ENCODE peak calls at places on chromosomes 11 and 22, in five cellular contexts. One of them, this sample, is unnamed.

GRCh38 chr11:32555091-32555490 is 28.5 kb upstream of the EIF3M start:
- DNase-seq in mesenchymal stem cell: no peak
- DNase-seq in IMR-90: no peak
- DNase-seq in H1: no peak
- DNase-seq in trophoblast cell: no peak
- DNase-seq in this sample: no peak

GRCh38 chr11:125348704-125349635 is 147.1 kb downstream of the FEZ1 start:
- DNase-seq in H1: peak
- DNase-seq in trophoblast cell: peak
- DNase-seq in IMR-90: peak
- DNase-seq in mesenchymal stem cell: peak
- DNase-seq in this sample: peak

GRCh38 chr11:66844496-66845142 is 1.4 kb downstream of the RCE1 start:
- DNase-seq in trophoblast cell: no peak
- DNase-seq in H1: no peak
- DNase-seq in IMR-90: no peak
- DNase-seq in mesenchymal stem cell: no peak
- DNase-seq in this sample: no peak

GRCh38 chr11:77411238-77411637 is 62.7 kb downstream of the PAK1 start:
- DNase-seq in H1: no peak
- DNase-seq in IMR-90: peak
- DNase-seq in mesenchymal stem cell: peak
- DNase-seq in trophoblast cell: no peak
- DNase-seq in this sample: peak

GRCh38 chr22:29528144-29528543 is 25.4 kb downstream of the THOC5 start:
- DNase-seq in IMR-90: no peak
- DNase-seq in H1: no peak
- DNase-seq in trophoblast cell: no peak
- DNase-seq in mesenchymal stem cell: no peak
- DNase-seq in this sample: no peak

GRCh38 chr11:130634981-130635473 is 186.6 kb downstream of the ADAMTS15 start:
- DNase-seq in trophoblast cell: no peak
- DNase-seq in mesenchymal stem cell: peak
- DNase-seq in H1: no peak
- DNase-seq in IMR-90: peak
- DNase-seq in this sample: peak

GRCh38 chr11:75689861-75690641 is 21.2 kb upstream of the MAP6 start:
- DNase-seq in trophoblast cell: no peak
- DNase-seq in mesenchymal stem cell: no peak
- DNase-seq in H1: no peak
- DNase-seq in IMR-90: no peak
- DNase-seq in this sample: no peak

GRCh38 chr22:24926849-24927579 is 19.5 kb downstream of the LHFPL7 start:
- DNase-seq in trophoblast cell: no peak
- DNase-seq in H1: no peak
- DNase-seq in IMR-90: no peak
- DNase-seq in mesenchymal stem cell: peak
- DNase-seq in this sample: no peak

GRCh38 chr11:25981998-25982397 is 349.9 kb upstream of the ANO3 start:
- DNase-seq in mesenchymal stem cell: peak
- DNase-seq in trophoblast cell: peak
- DNase-seq in IMR-90: peak
- DNase-seq in H1: no peak
- DNase-seq in this sample: peak

DNA sequence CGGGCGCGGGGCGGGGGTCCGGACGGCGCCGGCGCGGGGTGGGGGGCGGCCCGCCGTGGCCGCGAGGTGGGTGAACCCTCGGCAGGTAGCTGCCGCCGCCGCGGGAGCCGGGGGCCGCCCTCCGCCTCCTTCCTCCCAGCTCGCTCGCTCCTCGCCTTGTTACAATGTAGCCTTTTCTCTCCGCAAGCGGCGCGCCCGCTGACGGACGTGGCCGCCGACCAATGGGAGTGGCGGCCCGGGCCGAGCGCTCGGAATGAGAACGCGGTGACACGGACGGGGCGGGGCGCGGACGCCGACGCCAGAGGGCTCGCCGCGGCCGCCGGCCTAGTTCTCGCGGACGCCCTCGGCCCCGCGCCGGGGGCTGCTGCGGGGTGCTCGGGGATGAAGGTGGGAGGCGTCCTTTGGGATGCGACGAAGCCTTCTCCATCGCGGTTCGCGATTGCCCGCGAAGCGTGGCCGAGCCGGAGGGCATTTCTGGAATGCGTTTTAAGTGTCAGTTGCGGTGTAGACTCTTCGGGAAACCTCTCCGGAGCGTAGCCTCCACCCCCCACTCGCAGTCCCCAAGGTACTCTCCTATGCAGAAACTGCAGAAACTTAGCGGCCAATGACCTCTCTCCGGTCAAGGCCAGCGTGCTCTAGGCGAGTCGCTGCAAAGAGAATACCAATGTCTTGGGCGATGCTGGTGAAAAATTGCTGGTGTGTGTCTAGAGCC is 734 bp downstream of the PRDM11 start:
- DNase-seq in trophoblast cell: peak
- DNase-seq in mesenchymal stem cell: peak
- DNase-seq in H1: peak
- DNase-seq in IMR-90: peak
- DNase-seq in this sample: peak
- H2BK120ac ChIP-seq in trophoblast cell: no peak
- H2BK120ac ChIP-seq in mesenchymal stem cell: peak
- H2BK120ac ChIP-seq in H1: no peak
- H2BK120ac ChIP-seq in IMR-90: peak
- H2BK120ac ChIP-seq in this sample: no peak

GRCh38 chr11:64923944-64924909 is at the start of gene PPP2R5B:
- DNase-seq in IMR-90: peak
- DNase-seq in H1: peak
- DNase-seq in mesenchymal stem cell: peak
- DNase-seq in trophoblast cell: peak
- DNase-seq in this sample: peak
- H2BK120ac ChIP-seq in IMR-90: peak
- H2BK120ac ChIP-seq in H1: no peak
- H2BK120ac ChIP-seq in mesenchymal stem cell: peak
- H2BK120ac ChIP-seq in trophoblast cell: peak
- H2BK120ac ChIP-seq in this sample: no peak

GRCh38 chr22:44658371-44658953 is 43.5 kb upstream of the PRR5 start:
- DNase-seq in mesenchymal stem cell: no peak
- DNase-seq in trophoblast cell: no peak
- DNase-seq in IMR-90: peak
- DNase-seq in H1: no peak
- DNase-seq in this sample: no peak
- H2BK120ac ChIP-seq in mesenchymal stem cell: no peak
- H2BK120ac ChIP-seq in trophoblast cell: no peak
- H2BK120ac ChIP-seq in IMR-90: no peak
- H2BK120ac ChIP-seq in H1: no peak
- H2BK120ac ChIP-seq in this sample: no peak

DNA sequence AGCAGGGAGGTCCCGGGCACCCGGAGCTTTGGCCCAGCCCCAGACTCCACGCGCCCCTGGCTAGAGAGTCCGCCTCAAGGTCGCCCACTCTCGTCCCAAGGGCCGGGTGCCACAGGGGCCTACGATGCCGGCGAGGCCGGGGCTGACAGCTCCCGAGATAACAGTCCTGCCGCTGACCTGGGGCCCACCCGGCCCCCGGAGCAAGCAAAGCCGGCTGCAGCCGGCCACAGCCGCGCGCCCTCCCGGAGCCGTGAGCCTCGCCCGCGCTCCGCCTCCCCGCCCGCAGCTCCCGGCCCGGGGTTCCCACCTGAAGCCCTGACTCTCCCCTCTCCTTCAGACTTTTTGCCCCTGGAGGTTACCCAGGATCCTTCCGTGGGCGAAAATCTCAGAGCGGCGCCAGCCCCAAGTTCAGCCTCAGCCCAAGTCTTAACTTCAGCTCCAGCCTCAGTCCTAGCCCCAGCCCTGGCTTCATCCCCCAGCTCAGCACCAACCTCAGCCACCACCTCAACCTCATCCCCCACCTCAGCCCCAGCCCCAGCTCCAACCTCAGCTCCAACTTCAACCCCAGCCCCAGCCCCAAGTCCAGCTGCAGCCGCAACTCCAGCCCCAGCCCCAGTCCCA is 1.6 kb downstream of the KLHDC7B start:
- DNase-seq in mesenchymal stem cell: no peak
- DNase-seq in H1: no peak
- DNase-seq in IMR-90: no peak
- DNase-seq in trophoblast cell: no peak
- DNase-seq in this sample: no peak
- H2BK120ac ChIP-seq in mesenchymal stem cell: no peak
- H2BK120ac ChIP-seq in H1: no peak
- H2BK120ac ChIP-seq in IMR-90: no peak
- H2BK120ac ChIP-seq in trophoblast cell: no peak
- H2BK120ac ChIP-seq in this sample: no peak

GRCh38 chr22:38628444-38628843 is 27.7 kb downstream of the FAM227A start:
- DNase-seq in mesenchymal stem cell: no peak
- DNase-seq in trophoblast cell: peak
- DNase-seq in H1: no peak
- DNase-seq in IMR-90: no peak
- DNase-seq in this sample: no peak

GRCh38 chr22:38629108-38629507 is 27.1 kb downstream of the FAM227A start:
- DNase-seq in IMR-90: no peak
- DNase-seq in H1: no peak
- DNase-seq in mesenchymal stem cell: no peak
- DNase-seq in trophoblast cell: no peak
- DNase-seq in this sample: no peak

GRCh38 chr22:38618258-38618657 is 37.9 kb downstream of the FAM227A start:
- DNase-seq in H1: no peak
- DNase-seq in IMR-90: no peak
- DNase-seq in mesenchymal stem cell: no peak
- DNase-seq in trophoblast cell: no peak
- DNase-seq in this sample: no peak

GRCh38 chr22:38618682-38619081 is 37.5 kb downstream of the FAM227A start:
- DNase-seq in mesenchymal stem cell: no peak
- DNase-seq in H1: no peak
- DNase-seq in trophoblast cell: no peak
- DNase-seq in IMR-90: no peak
- DNase-seq in this sample: no peak

DNA sequence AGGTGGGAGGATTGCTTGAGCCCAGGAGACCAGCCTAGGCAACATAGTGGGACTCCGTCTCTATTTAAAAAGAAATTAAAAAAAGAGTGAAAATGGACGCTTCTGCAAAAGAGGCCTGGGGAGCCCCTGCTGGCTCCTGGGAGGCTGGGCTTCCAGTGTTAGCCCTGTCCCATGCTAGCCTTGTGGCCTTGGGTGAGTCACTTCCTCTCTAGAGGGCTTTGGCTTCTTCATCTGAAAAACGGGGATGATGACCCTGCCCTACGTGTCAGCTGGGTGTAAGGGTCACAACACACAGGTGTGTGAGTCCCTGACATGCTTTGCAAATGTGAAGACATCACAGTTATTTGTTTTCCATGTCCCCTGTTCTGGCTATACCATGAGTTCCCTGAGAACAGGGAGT is 32.8 kb downstream of the FAM227A start:
- DNase-seq in H1: no peak
- DNase-seq in IMR-90: no peak
- DNase-seq in trophoblast cell: no peak
- DNase-seq in mesenchymal stem cell: no peak
- DNase-seq in this sample: no peak
- H2BK120ac ChIP-seq in H1: no peak
- H2BK120ac ChIP-seq in IMR-90: no peak
- H2BK120ac ChIP-seq in trophoblast cell: no peak
- H2BK120ac ChIP-seq in mesenchymal stem cell: no peak
- H2BK120ac ChIP-seq in this sample: no peak

GRCh38 chr11:48094643-48095339 is 114.4 kb downstream of the PTPRJ start:
- DNase-seq in IMR-90: no peak
- DNase-seq in trophoblast cell: no peak
- DNase-seq in mesenchymal stem cell: no peak
- DNase-seq in H1: peak
- DNase-seq in this sample: no peak
- H2BK120ac ChIP-seq in IMR-90: no peak
- H2BK120ac ChIP-seq in trophoblast cell: no peak
- H2BK120ac ChIP-seq in mesenchymal stem cell: no peak
- H2BK120ac ChIP-seq in H1: no peak
- H2BK120ac ChIP-seq in this sample: no peak

DNA sequence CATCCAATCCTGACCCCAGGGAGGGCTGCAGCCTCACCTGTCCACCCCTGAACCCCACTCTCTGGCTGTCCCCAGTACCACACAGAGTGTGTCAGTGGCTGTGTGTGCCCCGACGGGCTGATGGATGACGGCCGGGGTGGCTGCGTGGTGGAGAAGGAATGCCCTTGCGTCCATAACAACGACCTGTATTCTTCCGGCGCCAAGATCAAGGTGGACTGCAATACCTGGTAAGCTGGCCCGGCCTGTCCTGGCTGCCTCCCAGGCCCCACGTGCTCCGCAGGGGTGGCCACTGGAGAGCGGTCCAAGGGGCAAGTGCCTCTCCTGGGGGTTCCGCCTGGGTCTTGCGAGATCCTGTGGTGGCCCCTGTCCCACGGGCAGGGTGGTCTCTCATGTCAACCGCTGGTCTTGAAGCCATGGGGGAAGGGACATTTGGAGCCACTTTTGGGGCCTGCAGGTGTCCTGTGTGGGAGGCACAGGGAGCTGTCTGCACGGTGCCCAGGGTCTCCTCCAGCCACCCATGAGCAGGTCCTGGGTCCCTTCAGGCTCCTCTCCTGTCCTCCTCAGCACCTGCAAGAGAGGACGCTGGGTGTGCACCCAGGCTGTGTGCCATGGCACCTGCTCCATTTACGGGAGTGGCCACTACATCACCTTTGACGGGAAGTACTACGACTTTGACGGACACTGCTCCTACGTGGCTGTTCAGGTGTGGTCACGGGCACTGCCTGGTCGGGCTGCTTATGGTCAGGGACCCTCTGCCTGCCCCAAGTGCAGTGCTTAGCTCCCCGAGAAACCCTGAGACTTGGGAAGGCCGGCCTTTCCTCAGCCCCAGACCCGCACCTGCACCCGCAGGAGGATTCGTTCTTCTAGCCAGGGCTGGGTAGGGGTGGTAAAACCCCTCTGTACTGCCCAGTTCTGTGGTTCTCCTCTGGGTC is 11.8 kb downstream of the MUC2 start:
- DNase-seq in H1: no peak
- DNase-seq in IMR-90: no peak
- DNase-seq in trophoblast cell: no peak
- DNase-seq in mesenchymal stem cell: no peak
- DNase-seq in this sample: no peak
- H2BK120ac ChIP-seq in H1: no peak
- H2BK120ac ChIP-seq in IMR-90: no peak
- H2BK120ac ChIP-seq in trophoblast cell: no peak
- H2BK120ac ChIP-seq in mesenchymal stem cell: no peak
- H2BK120ac ChIP-seq in this sample: no peak

DNA sequence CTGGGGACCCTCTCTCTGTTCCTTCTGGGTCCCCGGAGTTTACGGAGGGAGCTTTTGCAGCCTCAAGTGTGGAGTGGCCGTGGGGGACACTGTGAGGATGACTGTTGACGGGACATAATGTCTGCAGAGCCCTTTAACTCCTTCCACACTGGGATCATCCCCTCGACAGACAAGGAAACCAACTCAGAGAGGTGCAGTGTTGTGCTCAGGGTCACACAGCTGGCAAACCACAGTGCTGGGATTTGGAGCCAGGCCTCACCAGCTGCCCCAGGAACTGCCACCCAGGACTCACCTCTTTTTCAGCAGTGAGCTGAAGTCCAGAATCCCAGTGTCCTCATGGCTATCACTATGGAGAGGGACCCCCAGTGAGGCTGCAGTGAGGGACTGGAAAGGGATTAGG is 5.4 kb downstream of the MYBPC3 start:
- DNase-seq in trophoblast cell: no peak
- DNase-seq in IMR-90: no peak
- DNase-seq in mesenchymal stem cell: no peak
- DNase-seq in H1: no peak
- DNase-seq in this sample: no peak
- H2BK120ac ChIP-seq in trophoblast cell: no peak
- H2BK120ac ChIP-seq in IMR-90: no peak
- H2BK120ac ChIP-seq in mesenchymal stem cell: no peak
- H2BK120ac ChIP-seq in H1: no peak
- H2BK120ac ChIP-seq in this sample: no peak

This sample was measured in mesendoderm.